ENCODE peak calls at places on chromosome 17, in nine cellular contexts. C, B, M, V, K, R, O, G and W are unnamed samples.

GRCh38 chr17:39231587-39232551 is 6.1 kb upstream of the STAC2 start:
- DNase-seq in K (no peak), B (no peak), R (no peak), M (peak), O (peak), C (peak), V (peak), G (no peak), W (no peak)

GRCh38 chr17:2054262-2054739 is 602 bp upstream of the HIC1 start:
- DNase-seq in O (peak), K (no peak), R (no peak), M (no peak), G (no peak), B (no peak), C (peak), V (no peak), W (no peak)

GRCh38 chr17:21524211-21524591 is 148.0 kb downstream of the KCNJ12 start:
- DNase-seq in R (no peak), K (no peak), C (peak), O (peak), M (no peak), V (no peak), B (peak), G (no peak), W (no peak)

GRCh38 chr17:29914819-29915537 is 15.1 kb downstream of the SSH2 start:
- DNase-seq in G (no peak), R (no peak), K (no peak), O (no peak), C (no peak), V (no peak), B (no peak), M (no peak), W (no peak)

GRCh38 chr17:82237746-82238561 is 9.1 kb downstream of the SLC16A3 start:
- DNase-seq in G (peak), V (no peak), O (no peak), K (no peak), M (peak), R (no peak), B (no peak), C (no peak), W (no peak)

GRCh38 chr17:7685533-7686220 is 1.6 kb downstream of the TP53 start:
- DNase-seq in V (peak), K (peak), B (peak), O (peak), R (peak), G (peak), M (peak), C (peak), W (peak)

GRCh38 chr17:82787081-82787848 is 35.4 kb downstream of the TBCD start:
- DNase-seq in B (peak), M (no peak), V (no peak), R (no peak), K (no peak), O (no peak), C (no peak), G (no peak), W (no peak)

GRCh38 chr17:6780886-6781285 is 4.9 kb downstream of the FBXO39 start:
- DNase-seq in M (no peak), O (no peak), B (no peak), V (no peak), G (no peak), C (no peak), K (no peak), R (no peak), W (no peak)

GRCh38 chr17:46764709-46765401 is 53.6 kb downstream of the WNT3 start:
- DNase-seq in M (peak), C (peak), G (no peak), V (no peak), O (peak), K (no peak), B (no peak), R (no peak), W (no peak)

GRCh38 chr17:46889992-46890564 is 32.9 kb upstream of the GOSR2 start:
- DNase-seq in G (no peak), O (no peak), C (no peak), B (no peak), R (no peak), M (no peak), V (peak), K (no peak), W (no peak)

DNA sequence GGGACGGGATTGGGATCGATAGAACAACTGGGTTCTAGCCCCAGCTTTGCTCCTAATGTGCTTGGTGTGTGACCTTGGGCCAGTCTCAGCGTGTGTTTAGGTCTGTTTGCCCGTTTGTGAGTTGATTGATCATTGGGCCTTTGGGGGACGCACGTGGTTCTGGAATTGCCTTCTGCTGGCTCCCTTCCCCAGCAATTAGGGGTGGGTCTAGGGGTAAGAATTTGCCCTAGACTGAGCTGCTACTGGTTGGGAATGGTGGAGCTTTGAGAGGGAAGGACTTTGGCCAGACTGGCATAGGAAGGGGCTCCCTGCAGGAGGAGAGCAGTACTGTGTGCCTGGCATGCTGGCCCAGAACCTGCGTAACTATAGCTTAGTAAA is 1.5 kb downstream of the SPNS2 start:
- DNase-seq in B (no peak), R (no peak), M (no peak), K (no peak), V (no peak), C (no peak), O (no peak), G (no peak), W (no peak)
- H3K4me3 ChIP-seq in B (peak), R (peak), M (peak), K (no peak), V (peak), C (no peak), O (no peak), G (no peak), W (no peak)

GRCh38 chr17:49557204-49558024 is 18.3 kb upstream of the NXPH3 start:
- DNase-seq in B (no peak), K (no peak), R (no peak), G (no peak), C (peak), V (peak), M (no peak), O (peak), W (no peak)
- TF ChIP-seq CTCF in B (no peak), K (peak), R (peak), G (peak), C (peak), V (peak), M (peak), O (peak), W (peak)

GRCh38 chr17:15342460-15342859 is 1.1 kb upstream of the TEKT3 start:
- DNase-seq in R (no peak), B (no peak), K (no peak), V (no peak), C (no peak), G (no peak), M (no peak), O (peak), W (no peak)

GRCh38 chr17:15343749-15344148 is 2.4 kb upstream of the TEKT3 start:
- DNase-seq in K (no peak), R (no peak), O (peak), B (no peak), M (no peak), V (no peak), C (peak), G (no peak), W (no peak)

GRCh38 chr17:15341385-15341849 is at the start of gene TEKT3:
- DNase-seq in B (peak), G (peak), M (peak), K (peak), R (no peak), V (peak), C (peak), O (peak), W (no peak)

GRCh38 chr17:15341966-15342365 is 569 bp upstream of the TEKT3 start:
- DNase-seq in B (no peak), V (no peak), O (no peak), G (no peak), K (no peak), M (no peak), R (no peak), C (no peak), W (no peak)

GRCh38 chr17:15340966-15341365 is 431 bp downstream of the TEKT3 start:
- DNase-seq in G (no peak), M (no peak), C (no peak), R (no peak), V (peak), O (no peak), K (no peak), B (no peak), W (no peak)
- H3K4me3 ChIP-seq in G (no peak), M (peak), C (peak), R (peak), V (peak), O (peak), K (peak), B (peak), W (no peak)

GRCh38 chr17:77864234-77865108 is 94.0 kb upstream of the TNRC6C start:
- DNase-seq in R (no peak), M (peak), K (no peak), G (no peak), V (no peak), O (no peak), C (no peak), B (no peak), W (no peak)

GRCh38 chr17:77862890-77863813 is 95.4 kb upstream of the TNRC6C start:
- DNase-seq in O (no peak), R (no peak), C (no peak), K (no peak), B (no peak), M (peak), V (no peak), G (no peak), W (no peak)

GRCh38 chr17:77861981-77862645 is 96.4 kb upstream of the TNRC6C start:
- DNase-seq in M (peak), K (no peak), B (no peak), C (no peak), O (no peak), G (no peak), V (no peak), R (no peak), W (no peak)

GRCh38 chr17:77865109-77865611 is 93.3 kb upstream of the TNRC6C start:
- DNase-seq in O (no peak), R (no peak), B (no peak), K (no peak), C (no peak), V (peak), G (no peak), M (peak), W (no peak)

GRCh38 chr17:77863814-77864161 is 94.7 kb upstream of the TNRC6C start:
- DNase-seq in O (no peak), B (no peak), G (no peak), R (no peak), V (no peak), C (peak), K (no peak), M (peak), W (no peak)
- TF ChIP-seq CTCF in O (no peak), B (no peak), G (no peak), R (no peak), V (no peak), C (no peak), K (no peak), M (no peak), W (no peak)

DNA sequence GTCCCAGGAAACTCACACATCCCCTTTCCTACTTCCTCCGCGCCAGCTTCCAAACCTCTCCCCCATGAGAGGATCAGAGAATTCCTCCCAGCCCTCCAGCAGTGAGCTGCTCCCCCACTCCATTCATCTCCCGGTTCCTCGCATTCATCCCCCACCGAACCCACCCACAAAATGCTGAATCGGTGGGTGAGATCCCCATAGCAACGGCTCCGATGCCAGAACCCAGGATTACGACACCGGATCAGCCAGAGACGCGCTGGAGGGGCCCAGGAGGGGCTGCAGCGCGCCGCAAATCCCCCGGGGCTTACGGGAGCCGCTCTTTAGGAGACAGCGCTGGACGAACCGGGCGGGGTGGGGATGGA is 251.4 kb upstream of the RPL38 start:
- DNase-seq in K (no peak), B (no peak), V (peak), G (no peak), C (no peak), M (no peak), O (no peak), R (no peak), W (no peak)
- H3K4me3 ChIP-seq in K (no peak), B (no peak), V (peak), G (no peak), C (no peak), M (peak), O (no peak), R (peak), W (no peak)

GRCh38 chr17:35539659-35540026 is 2.2 kb upstream of the SLFN12L start:
- DNase-seq in V (no peak), R (no peak), B (no peak), M (no peak), O (no peak), C (no peak), K (no peak), G (no peak), W (no peak)
- TF ChIP-seq CTCF in V (no peak), R (peak), B (no peak), M (no peak), O (no peak), C (no peak), K (no peak), G (no peak), W (no peak)

GRCh38 chr17:74738051-74738996 is 1.3 kb downstream of the RAB37 start:
- DNase-seq in R (no peak), B (no peak), C (peak), M (no peak), G (peak), O (no peak), V (no peak), K (no peak), W (peak)

GRCh38 chr17:74734256-74734655 is 2.8 kb upstream of the RAB37 start:
- DNase-seq in B (no peak), K (no peak), R (no peak), M (no peak), C (no peak), V (no peak), O (no peak), G (no peak), W (no peak)

GRCh38 chr17:74739227-74739831 is 2.3 kb downstream of the RAB37 start:
- DNase-seq in K (no peak), C (no peak), R (no peak), O (no peak), B (no peak), V (no peak), M (no peak), G (no peak), W (no peak)

GRCh38 chr17:74737299-74738050 is 419 bp downstream of the RAB37 start:
- DNase-seq in R (no peak), G (peak), K (no peak), B (no peak), O (no peak), V (peak), M (no peak), C (peak), W (no peak)

GRCh38 chr17:74736423-74737298 is at the start of gene RAB37:
- DNase-seq in B (no peak), V (peak), O (no peak), G (peak), M (peak), C (peak), R (no peak), K (no peak), W (no peak)
- H3K4me3 ChIP-seq in B (peak), V (peak), O (no peak), G (peak), M (peak), C (peak), R (peak), K (peak), W (peak)

DNA sequence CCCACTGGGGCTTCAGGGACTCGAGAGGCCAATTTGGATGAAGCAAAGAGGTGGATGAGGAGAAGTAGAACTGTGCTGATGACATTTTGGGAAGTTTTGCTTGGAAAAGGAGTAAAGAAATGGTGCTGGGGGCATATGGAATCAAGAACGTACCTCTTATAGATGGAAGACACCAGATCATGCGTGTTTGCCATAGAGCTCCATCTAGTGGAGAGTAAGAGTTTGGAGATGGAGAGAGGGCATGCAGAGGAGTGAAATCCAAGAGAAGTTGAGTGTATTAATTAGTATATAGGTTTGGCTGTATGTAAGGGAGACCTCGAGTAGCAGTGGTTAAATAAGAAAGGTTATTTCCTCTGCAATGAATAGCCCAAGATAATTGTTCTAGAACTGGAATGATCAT is 56.0 kb downstream of the SHISA6 start:
- DNase-seq in O (no peak), R (no peak), M (no peak), B (no peak), V (peak), C (no peak), G (no peak), K (no peak), W (no peak)
- TF ChIP-seq CTCF in O (no peak), R (no peak), M (peak), B (no peak), V (peak), C (no peak), G (no peak), K (peak), W (peak)

DNA sequence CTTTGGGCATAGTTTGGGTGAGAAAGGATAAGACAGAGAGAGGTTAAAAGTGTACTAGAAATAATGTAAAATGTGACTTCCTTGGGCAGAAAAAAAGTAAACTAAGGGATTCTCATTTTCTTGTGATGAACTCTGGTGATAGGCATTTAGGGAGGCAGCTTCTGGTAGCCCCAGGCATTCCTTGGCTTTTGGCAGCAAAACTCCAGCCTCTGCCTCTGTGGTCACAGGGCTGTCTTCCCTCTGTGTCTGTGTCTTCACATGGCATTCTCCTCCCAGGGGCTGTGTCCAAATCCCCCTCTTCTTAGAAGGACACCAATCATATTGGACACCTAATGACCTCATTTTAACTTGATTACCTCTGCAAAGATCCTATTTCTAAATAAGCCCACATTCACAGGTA is 54.7 kb downstream of the HS3ST3B1 start:
- DNase-seq in C (no peak), B (no peak), R (no peak), K (no peak), M (no peak), V (no peak), G (no peak), O (no peak), W (no peak)
- H3K4me3 ChIP-seq in C (no peak), B (no peak), R (no peak), K (no peak), M (no peak), V (no peak), G (no peak), O (no peak), W (no peak)